ENCODE peak calls at places on chromosomes 4 and X, in four cellular contexts. A is GM18507; N is stimulated activated CD8-positive, alpha-beta memory T cell treated with anti-CD3 and anti-CD28 coated beads, Interleukin-7, amount 100 ng/mL, for 1 hour; Y is lower leg skin. E is an unnamed sample.

GRCh38 chrX:44152867-44153266 is 179.7 kb upstream of the NDP start:
- DNase-seq in Y (no peak), N (no peak), A (no peak), E (no peak)

GRCh38 chr4:78410651-78411050 is 140.9 kb upstream of the ANXA3 start:
- DNase-seq in Y (no peak), N (no peak), A (no peak), E (no peak)

GRCh38 chrX:97705936-97706335 is 822.2 kb downstream of the RPA4 start:
- DNase-seq in N (no peak), A (no peak), Y (no peak), E (no peak)

GRCh38 chr4:100278567-100278966 is 88.3 kb upstream of the DDIT4L start:
- DNase-seq in N (no peak), A (no peak), Y (no peak), E (no peak)

GRCh38 chr4:125826801-125827200 is 512.0 kb downstream of the FAT4 start:
- DNase-seq in Y (no peak), N (no peak), A (no peak), E (no peak)

GRCh38 chr4:61540944-61541343 is 340.8 kb downstream of the ADGRL3 start:
- DNase-seq in N (no peak), Y (no peak), A (no peak), E (no peak)

GRCh38 chrX:135477576-135477975 is 42.9 kb upstream of the INTS6L start:
- DNase-seq in A (no peak), Y (no peak), N (no peak), E (no peak)

GRCh38 chr4:122195718-122196117 is 43.6 kb downstream of the BLTP1 start:
- DNase-seq in Y (no peak), N (no peak), A (no peak), E (no peak)

GRCh38 chr4:74016068-74016467 is 17.6 kb upstream of the CXCL5 start:
- DNase-seq in N (no peak), Y (no peak), A (no peak), E (no peak)

GRCh38 chrX:153900806-153901752 is 3.4 kb upstream of the AVPR2 start:
- DNase-seq in N (no peak), A (peak; percentile 37), Y (peak; percentile 90), E (no peak)

GRCh38 chrX:49041683-49042529 is 1.3 kb downstream of the TFE3 start:
- DNase-seq in Y (no peak), N (no peak), A (no peak), E (no peak)

GRCh38 chrX:3143043-3143799 is 102.0 kb downstream of the ARSF start:
- DNase-seq in Y (no peak), A (no peak), N (no peak), E (no peak)

GRCh38 chr4:40731792-40732245 is 17.9 kb upstream of the NSUN7 start:
- DNase-seq in N (no peak), Y (no peak), A (peak; percentile 14), E (no peak)

GRCh38 chrX:13489451-13489850 is 80.0 kb upstream of the EGFL6 start:
- DNase-seq in Y (peak; percentile 96), A (no peak), N (no peak), E (no peak)

GRCh38 chr4:93568758-93569157 is 259.8 kb upstream of the ATOH1 start:
- DNase-seq in Y (no peak), A (no peak), N (no peak), E (no peak)

GRCh38 chrX:153731117-153731844 is 6.6 kb downstream of the ABCD1 start:
- DNase-seq in Y (no peak), N (no peak), A (no peak), E (no peak)

GRCh38 chr4:114028071-114028470 is 48.6 kb upstream of the ARSJ start:
- DNase-seq in Y (no peak), A (no peak), N (no peak), E (no peak)

GRCh38 chr4:77040856-77041576 is 34.8 kb downstream of the CCNI start:
- DNase-seq in Y (no peak), N (no peak), A (no peak), E (no peak)

GRCh38 chr4:111954546-111954945 is 190.7 kb upstream of the FAM241A start:
- DNase-seq in Y (no peak), A (no peak), N (no peak), E (no peak)

GRCh38 chr4:119493419-119493818 is 135.2 kb downstream of the PDE5A start:
- DNase-seq in A (no peak), Y (no peak), N (no peak), E (no peak)

GRCh38 chr4:187128971-187129370 is 405.3 kb upstream of the FAT1 start:
- DNase-seq in Y (no peak), N (no peak), A (no peak), E (no peak)

GRCh38 chrX:95290455-95290854 is 1394.2 kb upstream of the DIAPH2 start:
- DNase-seq in N (no peak), A (no peak), Y (no peak), E (no peak)

GRCh38 chr4:78645853-78646757 is 94.5 kb downstream of the ANXA3 start:
- DNase-seq in A (no peak), N (no peak), Y (peak; percentile 95), E (no peak)

GRCh38 chrX:29297171-29297800 is 710.0 kb downstream of the IL1RAPL1 start:
- DNase-seq in A (no peak), Y (no peak), N (no peak), E (no peak)

GRCh38 chr4:150056569-150056968 is 21.7 kb upstream of the DCLK2 start:
- DNase-seq in A (no peak), Y (no peak), N (no peak), E (no peak)

GRCh38 chr4:147340111-147340510 is 140.8 kb upstream of the EDNRA start:
- DNase-seq in N (no peak), Y (no peak), A (no peak), E (no peak)

GRCh38 chrX:153423652-153424051 is 12.4 kb downstream of the ZFP92 start:
- DNase-seq in A (no peak), Y (no peak), N (no peak), E (no peak)

GRCh38 chrX:39645059-39645895 is 452.5 kb downstream of the BCOR start:
- DNase-seq in Y (no peak), N (no peak), A (no peak), E (no peak)

GRCh38 chr4:152479428-152480026 is 56.4 kb downstream of the FBXW7 start:
- DNase-seq in Y (no peak), N (no peak), A (no peak), E (no peak)

GRCh38 chr4:924107-925096 is 7.7 kb downstream of the GAK start:
- DNase-seq in A (no peak), N (no peak), Y (peak; percentile 84), E (no peak)

GRCh38 chrX:100829730-100830129 is 9.5 kb downstream of the CSTF2 start:
- DNase-seq in Y (no peak), A (no peak), N (no peak), E (no peak)

GRCh38 chrX:101744085-101744484 is 84.4 kb upstream of the ARMCX2 start:
- DNase-seq in A (no peak), Y (no peak), N (no peak), E (no peak)

GRCh38 chrX:84175943-84176342 is 12.1 kb downstream of the RPS6KA6 start:
- DNase-seq in N (no peak), A (no peak), Y (no peak), E (no peak)

GRCh38 chrX:47179928-47180255 is 13.7 kb upstream of the UBA1 start:
- DNase-seq in Y (no peak), A (no peak), N (no peak), E (no peak)

E was measured in cortex of kidney.